ENCODE peak calls at places on chromosomes 3 and 15, in ten cellular contexts. One of them, this sample, is unnamed.

GRCh38 chr15:70643783-70644125 is 119.6 kb downstream of the UACA start:
- DNase-seq in glutamatergic neuron: no peak
- DNase-seq in GM12865: no peak
- DNase-seq in activated effector memory CD4-positive, alpha-beta T cell treated with anti-CD3 and anti-CD28 coated beads, Interleukin-2, amount 50 U/mL, for 16 hours: no peak
- DNase-seq in germinal center: no peak
- DNase-seq in CD4-positive, alpha-beta memory T cell: no peak
- DNase-seq in anterior cingulate cortex: no peak
- DNase-seq in activated CD8-positive, alpha-beta T cell treated with anti-CD3 and anti-CD28 coated beads for 36 hours: no peak
- DNase-seq in activated T-cell treated with anti-CD3 and anti-CD28 coated beads for 48 hours: no peak
- DNase-seq in bronchial epithelial cell: peak
- DNase-seq in this sample: no peak

GRCh38 chr3:18770800-18771199 is 345.7 kb upstream of the SATB1 start:
- DNase-seq in glutamatergic neuron: no peak
- DNase-seq in GM12865: no peak
- DNase-seq in activated effector memory CD4-positive, alpha-beta T cell treated with anti-CD3 and anti-CD28 coated beads, Interleukin-2, amount 50 U/mL, for 16 hours: no peak
- DNase-seq in germinal center: no peak
- DNase-seq in CD4-positive, alpha-beta memory T cell: no peak
- DNase-seq in anterior cingulate cortex: no peak
- DNase-seq in activated CD8-positive, alpha-beta T cell treated with anti-CD3 and anti-CD28 coated beads for 36 hours: no peak
- DNase-seq in activated T-cell treated with anti-CD3 and anti-CD28 coated beads for 48 hours: no peak
- DNase-seq in bronchial epithelial cell: no peak
- DNase-seq in this sample: no peak

GRCh38 chr15:20294651-20295237 is 246.9 kb downstream of the GOLGA6L6 start:
- DNase-seq in glutamatergic neuron: no peak
- DNase-seq in GM12865: no peak
- DNase-seq in activated effector memory CD4-positive, alpha-beta T cell treated with anti-CD3 and anti-CD28 coated beads, Interleukin-2, amount 50 U/mL, for 16 hours: peak
- DNase-seq in germinal center: no peak
- DNase-seq in CD4-positive, alpha-beta memory T cell: no peak
- DNase-seq in anterior cingulate cortex: no peak
- DNase-seq in activated CD8-positive, alpha-beta T cell treated with anti-CD3 and anti-CD28 coated beads for 36 hours: no peak
- DNase-seq in activated T-cell treated with anti-CD3 and anti-CD28 coated beads for 48 hours: no peak
- DNase-seq in bronchial epithelial cell: no peak
- DNase-seq in this sample: no peak

GRCh38 chr3:153038779-153039178 is 123.2 kb upstream of the RAP2B start:
- DNase-seq in glutamatergic neuron: no peak
- DNase-seq in GM12865: no peak
- DNase-seq in activated effector memory CD4-positive, alpha-beta T cell treated with anti-CD3 and anti-CD28 coated beads, Interleukin-2, amount 50 U/mL, for 16 hours: no peak
- DNase-seq in germinal center: no peak
- DNase-seq in CD4-positive, alpha-beta memory T cell: no peak
- DNase-seq in anterior cingulate cortex: no peak
- DNase-seq in activated CD8-positive, alpha-beta T cell treated with anti-CD3 and anti-CD28 coated beads for 36 hours: no peak
- DNase-seq in activated T-cell treated with anti-CD3 and anti-CD28 coated beads for 48 hours: no peak
- DNase-seq in bronchial epithelial cell: peak
- DNase-seq in this sample: no peak

GRCh38 chr3:111227216-111227615 is 155.6 kb downstream of the NECTIN3 start:
- DNase-seq in glutamatergic neuron: no peak
- DNase-seq in GM12865: no peak
- DNase-seq in activated effector memory CD4-positive, alpha-beta T cell treated with anti-CD3 and anti-CD28 coated beads, Interleukin-2, amount 50 U/mL, for 16 hours: no peak
- DNase-seq in germinal center: no peak
- DNase-seq in CD4-positive, alpha-beta memory T cell: no peak
- DNase-seq in anterior cingulate cortex: no peak
- DNase-seq in activated CD8-positive, alpha-beta T cell treated with anti-CD3 and anti-CD28 coated beads for 36 hours: no peak
- DNase-seq in activated T-cell treated with anti-CD3 and anti-CD28 coated beads for 48 hours: no peak
- DNase-seq in bronchial epithelial cell: peak
- DNase-seq in this sample: no peak

GRCh38 chr3:42159706-42160472 is 68.7 kb downstream of the TRAK1 start:
- DNase-seq in glutamatergic neuron: peak
- DNase-seq in GM12865: peak
- DNase-seq in activated effector memory CD4-positive, alpha-beta T cell treated with anti-CD3 and anti-CD28 coated beads, Interleukin-2, amount 50 U/mL, for 16 hours: peak
- DNase-seq in germinal center: peak
- DNase-seq in CD4-positive, alpha-beta memory T cell: peak
- DNase-seq in anterior cingulate cortex: no peak
- DNase-seq in activated CD8-positive, alpha-beta T cell treated with anti-CD3 and anti-CD28 coated beads for 36 hours: peak
- DNase-seq in activated T-cell treated with anti-CD3 and anti-CD28 coated beads for 48 hours: peak
- DNase-seq in bronchial epithelial cell: peak
- DNase-seq in this sample: peak

GRCh38 chr3:189324538-189325138 is 152.9 kb downstream of the TPRG1 start:
- DNase-seq in glutamatergic neuron: no peak
- DNase-seq in GM12865: peak
- DNase-seq in activated effector memory CD4-positive, alpha-beta T cell treated with anti-CD3 and anti-CD28 coated beads, Interleukin-2, amount 50 U/mL, for 16 hours: peak
- DNase-seq in germinal center: peak
- DNase-seq in CD4-positive, alpha-beta memory T cell: peak
- DNase-seq in anterior cingulate cortex: no peak
- DNase-seq in activated CD8-positive, alpha-beta T cell treated with anti-CD3 and anti-CD28 coated beads for 36 hours: peak
- DNase-seq in activated T-cell treated with anti-CD3 and anti-CD28 coated beads for 48 hours: peak
- DNase-seq in bronchial epithelial cell: peak
- DNase-seq in this sample: peak

GRCh38 chr3:106401666-106402319 is 533.0 kb upstream of the CBLB start:
- DNase-seq in glutamatergic neuron: no peak
- DNase-seq in GM12865: no peak
- DNase-seq in activated effector memory CD4-positive, alpha-beta T cell treated with anti-CD3 and anti-CD28 coated beads, Interleukin-2, amount 50 U/mL, for 16 hours: no peak
- DNase-seq in germinal center: no peak
- DNase-seq in CD4-positive, alpha-beta memory T cell: no peak
- DNase-seq in anterior cingulate cortex: no peak
- DNase-seq in activated CD8-positive, alpha-beta T cell treated with anti-CD3 and anti-CD28 coated beads for 36 hours: no peak
- DNase-seq in activated T-cell treated with anti-CD3 and anti-CD28 coated beads for 48 hours: no peak
- DNase-seq in bronchial epithelial cell: peak
- DNase-seq in this sample: no peak

GRCh38 chr3:108053025-108053424 is 37.8 kb downstream of the CD47 start:
- DNase-seq in glutamatergic neuron: no peak
- DNase-seq in GM12865: no peak
- DNase-seq in activated effector memory CD4-positive, alpha-beta T cell treated with anti-CD3 and anti-CD28 coated beads, Interleukin-2, amount 50 U/mL, for 16 hours: no peak
- DNase-seq in germinal center: no peak
- DNase-seq in CD4-positive, alpha-beta memory T cell: no peak
- DNase-seq in anterior cingulate cortex: no peak
- DNase-seq in activated CD8-positive, alpha-beta T cell treated with anti-CD3 and anti-CD28 coated beads for 36 hours: no peak
- DNase-seq in activated T-cell treated with anti-CD3 and anti-CD28 coated beads for 48 hours: no peak
- DNase-seq in bronchial epithelial cell: peak
- DNase-seq in this sample: no peak

GRCh38 chr3:179146911-179147570 is 1.1 kb upstream of the PIK3CA start:
- DNase-seq in glutamatergic neuron: no peak
- DNase-seq in GM12865: peak
- DNase-seq in activated effector memory CD4-positive, alpha-beta T cell treated with anti-CD3 and anti-CD28 coated beads, Interleukin-2, amount 50 U/mL, for 16 hours: no peak
- DNase-seq in germinal center: peak
- DNase-seq in CD4-positive, alpha-beta memory T cell: peak
- DNase-seq in anterior cingulate cortex: peak
- DNase-seq in activated CD8-positive, alpha-beta T cell treated with anti-CD3 and anti-CD28 coated beads for 36 hours: peak
- DNase-seq in activated T-cell treated with anti-CD3 and anti-CD28 coated beads for 48 hours: no peak
- DNase-seq in bronchial epithelial cell: peak
- DNase-seq in this sample: peak

GRCh38 chr3:197420115-197420514 is 121.7 kb upstream of the DLG1 start:
- DNase-seq in glutamatergic neuron: no peak
- DNase-seq in GM12865: no peak
- DNase-seq in activated effector memory CD4-positive, alpha-beta T cell treated with anti-CD3 and anti-CD28 coated beads, Interleukin-2, amount 50 U/mL, for 16 hours: no peak
- DNase-seq in germinal center: no peak
- DNase-seq in CD4-positive, alpha-beta memory T cell: no peak
- DNase-seq in anterior cingulate cortex: no peak
- DNase-seq in activated CD8-positive, alpha-beta T cell treated with anti-CD3 and anti-CD28 coated beads for 36 hours: no peak
- DNase-seq in activated T-cell treated with anti-CD3 and anti-CD28 coated beads for 48 hours: no peak
- DNase-seq in bronchial epithelial cell: no peak
- DNase-seq in this sample: no peak

GRCh38 chr15:99120050-99120777 is 15.3 kb downstream of the SYNM start:
- DNase-seq in glutamatergic neuron: no peak
- DNase-seq in GM12865: no peak
- DNase-seq in activated effector memory CD4-positive, alpha-beta T cell treated with anti-CD3 and anti-CD28 coated beads, Interleukin-2, amount 50 U/mL, for 16 hours: no peak
- DNase-seq in germinal center: no peak
- DNase-seq in CD4-positive, alpha-beta memory T cell: no peak
- DNase-seq in anterior cingulate cortex: no peak
- DNase-seq in activated CD8-positive, alpha-beta T cell treated with anti-CD3 and anti-CD28 coated beads for 36 hours: no peak
- DNase-seq in activated T-cell treated with anti-CD3 and anti-CD28 coated beads for 48 hours: no peak
- DNase-seq in bronchial epithelial cell: no peak
- DNase-seq in this sample: no peak

GRCh38 chr15:41955807-41956525 is 16.4 kb downstream of the EHD4 start:
- DNase-seq in glutamatergic neuron: no peak
- DNase-seq in GM12865: no peak
- DNase-seq in activated effector memory CD4-positive, alpha-beta T cell treated with anti-CD3 and anti-CD28 coated beads, Interleukin-2, amount 50 U/mL, for 16 hours: no peak
- DNase-seq in germinal center: no peak
- DNase-seq in CD4-positive, alpha-beta memory T cell: no peak
- DNase-seq in anterior cingulate cortex: no peak
- DNase-seq in activated CD8-positive, alpha-beta T cell treated with anti-CD3 and anti-CD28 coated beads for 36 hours: no peak
- DNase-seq in activated T-cell treated with anti-CD3 and anti-CD28 coated beads for 48 hours: no peak
- DNase-seq in bronchial epithelial cell: no peak
- DNase-seq in this sample: no peak

GRCh38 chr15:37102315-37103021 is 2.1 kb upstream of the MEIS2 start:
- DNase-seq in glutamatergic neuron: peak
- DNase-seq in GM12865: no peak
- DNase-seq in activated effector memory CD4-positive, alpha-beta T cell treated with anti-CD3 and anti-CD28 coated beads, Interleukin-2, amount 50 U/mL, for 16 hours: no peak
- DNase-seq in germinal center: no peak
- DNase-seq in CD4-positive, alpha-beta memory T cell: no peak
- DNase-seq in anterior cingulate cortex: no peak
- DNase-seq in activated CD8-positive, alpha-beta T cell treated with anti-CD3 and anti-CD28 coated beads for 36 hours: no peak
- DNase-seq in activated T-cell treated with anti-CD3 and anti-CD28 coated beads for 48 hours: no peak
- DNase-seq in bronchial epithelial cell: no peak
- DNase-seq in this sample: no peak

GRCh38 chr3:133745981-133746721 is at the start of gene TF:
- DNase-seq in glutamatergic neuron: peak
- DNase-seq in GM12865: no peak
- DNase-seq in activated effector memory CD4-positive, alpha-beta T cell treated with anti-CD3 and anti-CD28 coated beads, Interleukin-2, amount 50 U/mL, for 16 hours: no peak
- DNase-seq in germinal center: no peak
- DNase-seq in CD4-positive, alpha-beta memory T cell: no peak
- DNase-seq in anterior cingulate cortex: peak
- DNase-seq in activated CD8-positive, alpha-beta T cell treated with anti-CD3 and anti-CD28 coated beads for 36 hours: no peak
- DNase-seq in activated T-cell treated with anti-CD3 and anti-CD28 coated beads for 48 hours: no peak
- DNase-seq in bronchial epithelial cell: no peak
- DNase-seq in this sample: no peak

GRCh38 chr15:43483306-43484128 is 9.4 kb downstream of the TP53BP1 start:
- DNase-seq in glutamatergic neuron: no peak
- DNase-seq in GM12865: peak
- DNase-seq in activated effector memory CD4-positive, alpha-beta T cell treated with anti-CD3 and anti-CD28 coated beads, Interleukin-2, amount 50 U/mL, for 16 hours: no peak
- DNase-seq in germinal center: no peak
- DNase-seq in CD4-positive, alpha-beta memory T cell: no peak
- DNase-seq in anterior cingulate cortex: no peak
- DNase-seq in activated CD8-positive, alpha-beta T cell treated with anti-CD3 and anti-CD28 coated beads for 36 hours: no peak
- DNase-seq in activated T-cell treated with anti-CD3 and anti-CD28 coated beads for 48 hours: no peak
- DNase-seq in bronchial epithelial cell: no peak
- DNase-seq in this sample: no peak

GRCh38 chr3:6229778-6230410 is 631.0 kb upstream of the GRM7 start:
- DNase-seq in glutamatergic neuron: no peak
- DNase-seq in GM12865: peak
- DNase-seq in activated effector memory CD4-positive, alpha-beta T cell treated with anti-CD3 and anti-CD28 coated beads, Interleukin-2, amount 50 U/mL, for 16 hours: no peak
- DNase-seq in germinal center: no peak
- DNase-seq in CD4-positive, alpha-beta memory T cell: no peak
- DNase-seq in anterior cingulate cortex: no peak
- DNase-seq in activated CD8-positive, alpha-beta T cell treated with anti-CD3 and anti-CD28 coated beads for 36 hours: no peak
- DNase-seq in activated T-cell treated with anti-CD3 and anti-CD28 coated beads for 48 hours: no peak
- DNase-seq in bronchial epithelial cell: no peak
- DNase-seq in this sample: peak

GRCh38 chr3:115100172-115100571 is 46.9 kb downstream of the ZBTB20 start:
- DNase-seq in glutamatergic neuron: no peak
- DNase-seq in GM12865: peak
- DNase-seq in activated effector memory CD4-positive, alpha-beta T cell treated with anti-CD3 and anti-CD28 coated beads, Interleukin-2, amount 50 U/mL, for 16 hours: no peak
- DNase-seq in germinal center: no peak
- DNase-seq in CD4-positive, alpha-beta memory T cell: peak
- DNase-seq in anterior cingulate cortex: peak
- DNase-seq in activated CD8-positive, alpha-beta T cell treated with anti-CD3 and anti-CD28 coated beads for 36 hours: peak
- DNase-seq in activated T-cell treated with anti-CD3 and anti-CD28 coated beads for 48 hours: no peak
- DNase-seq in bronchial epithelial cell: peak
- DNase-seq in this sample: no peak

GRCh38 chr3:30354513-30354912 is 251.9 kb upstream of the TGFBR2 start:
- DNase-seq in glutamatergic neuron: no peak
- DNase-seq in GM12865: no peak
- DNase-seq in activated effector memory CD4-positive, alpha-beta T cell treated with anti-CD3 and anti-CD28 coated beads, Interleukin-2, amount 50 U/mL, for 16 hours: no peak
- DNase-seq in germinal center: no peak
- DNase-seq in CD4-positive, alpha-beta memory T cell: no peak
- DNase-seq in anterior cingulate cortex: no peak
- DNase-seq in activated CD8-positive, alpha-beta T cell treated with anti-CD3 and anti-CD28 coated beads for 36 hours: no peak
- DNase-seq in activated T-cell treated with anti-CD3 and anti-CD28 coated beads for 48 hours: no peak
- DNase-seq in bronchial epithelial cell: no peak
- DNase-seq in this sample: no peak

GRCh38 chr3:182469086-182469485 is 324.2 kb upstream of the ATP11B start:
- DNase-seq in glutamatergic neuron: no peak
- DNase-seq in GM12865: no peak
- DNase-seq in activated effector memory CD4-positive, alpha-beta T cell treated with anti-CD3 and anti-CD28 coated beads, Interleukin-2, amount 50 U/mL, for 16 hours: no peak
- DNase-seq in germinal center: no peak
- DNase-seq in CD4-positive, alpha-beta memory T cell: no peak
- DNase-seq in anterior cingulate cortex: no peak
- DNase-seq in activated CD8-positive, alpha-beta T cell treated with anti-CD3 and anti-CD28 coated beads for 36 hours: no peak
- DNase-seq in activated T-cell treated with anti-CD3 and anti-CD28 coated beads for 48 hours: no peak
- DNase-seq in bronchial epithelial cell: no peak
- DNase-seq in this sample: no peak

GRCh38 chr3:187734841-187735240 is 10.4 kb downstream of the BCL6 start:
- DNase-seq in glutamatergic neuron: no peak
- DNase-seq in GM12865: no peak
- DNase-seq in activated effector memory CD4-positive, alpha-beta T cell treated with anti-CD3 and anti-CD28 coated beads, Interleukin-2, amount 50 U/mL, for 16 hours: no peak
- DNase-seq in germinal center: no peak
- DNase-seq in CD4-positive, alpha-beta memory T cell: no peak
- DNase-seq in anterior cingulate cortex: no peak
- DNase-seq in activated CD8-positive, alpha-beta T cell treated with anti-CD3 and anti-CD28 coated beads for 36 hours: no peak
- DNase-seq in activated T-cell treated with anti-CD3 and anti-CD28 coated beads for 48 hours: no peak
- DNase-seq in bronchial epithelial cell: no peak
- DNase-seq in this sample: no peak

This sample was measured in GM13976.